ENCODE peak calls at places on chromosomes 4 and X, in eight cellular contexts. One of them, this sample, is unnamed.

GRCh38 chr4:51858605-51859211 is 15.8 kb downstream of the DCUN1D4 start:
- DNase-seq in transverse colon: no peak
- DNase-seq in HCT116: no peak
- DNase-seq in right atrium auricular region: no peak
- DNase-seq in LNCaP clone FGC: peak; percentile 85
- DNase-seq in CD8-positive, alpha-beta T cell: no peak
- DNase-seq in GM12864: no peak
- DNase-seq in AG04449: no peak
- DNase-seq in this sample: no peak

GRCh38 chr4:55931833-55932232 is 16.9 kb upstream of the CEP135 start:
- DNase-seq in transverse colon: no peak
- DNase-seq in HCT116: no peak
- DNase-seq in right atrium auricular region: no peak
- DNase-seq in LNCaP clone FGC: no peak
- DNase-seq in CD8-positive, alpha-beta T cell: no peak
- DNase-seq in GM12864: no peak
- DNase-seq in AG04449: no peak
- DNase-seq in this sample: no peak

GRCh38 chr4:108972613-108973283 is 209.9 kb upstream of the ETNPPL start:
- DNase-seq in transverse colon: no peak
- DNase-seq in HCT116: no peak
- DNase-seq in right atrium auricular region: no peak
- DNase-seq in LNCaP clone FGC: no peak
- DNase-seq in CD8-positive, alpha-beta T cell: no peak
- DNase-seq in GM12864: no peak
- DNase-seq in AG04449: no peak
- DNase-seq in this sample: no peak

GRCh38 chr4:153296424-153296823 is 48.1 kb upstream of the MND1 start:
- DNase-seq in transverse colon: peak; percentile 23
- DNase-seq in HCT116: no peak
- DNase-seq in right atrium auricular region: no peak
- DNase-seq in LNCaP clone FGC: no peak
- DNase-seq in CD8-positive, alpha-beta T cell: no peak
- DNase-seq in GM12864: no peak
- DNase-seq in AG04449: peak; percentile 61
- DNase-seq in this sample: peak; percentile 11

GRCh38 chr4:153322791-153323190 is 21.7 kb upstream of the MND1 start:
- DNase-seq in transverse colon: no peak
- DNase-seq in HCT116: no peak
- DNase-seq in right atrium auricular region: no peak
- DNase-seq in LNCaP clone FGC: no peak
- DNase-seq in CD8-positive, alpha-beta T cell: no peak
- DNase-seq in GM12864: no peak
- DNase-seq in AG04449: no peak
- DNase-seq in this sample: no peak

GRCh38 chr4:5824635-5825034 is 68.3 kb downstream of the CRMP1 start:
- DNase-seq in transverse colon: no peak
- DNase-seq in HCT116: peak; percentile 23
- DNase-seq in right atrium auricular region: no peak
- DNase-seq in LNCaP clone FGC: no peak
- DNase-seq in CD8-positive, alpha-beta T cell: no peak
- DNase-seq in GM12864: no peak
- DNase-seq in AG04449: no peak
- DNase-seq in this sample: peak; percentile 5

GRCh38 chr4:174256277-174256713 is 27.2 kb downstream of the FBXO8 start:
- DNase-seq in transverse colon: no peak
- DNase-seq in HCT116: no peak
- DNase-seq in right atrium auricular region: no peak
- DNase-seq in LNCaP clone FGC: no peak
- DNase-seq in CD8-positive, alpha-beta T cell: no peak
- DNase-seq in GM12864: no peak
- DNase-seq in AG04449: no peak
- DNase-seq in this sample: peak; percentile 15

GRCh38 chr4:6929735-6930464 is 20.3 kb downstream of the TBC1D14 start:
- DNase-seq in transverse colon: peak; percentile 56
- DNase-seq in HCT116: no peak
- DNase-seq in right atrium auricular region: no peak
- DNase-seq in LNCaP clone FGC: no peak
- DNase-seq in CD8-positive, alpha-beta T cell: no peak
- DNase-seq in GM12864: no peak
- DNase-seq in AG04449: no peak
- DNase-seq in this sample: no peak

GRCh38 chr4:55116450-55116849 is 8.9 kb downstream of the KDR start:
- DNase-seq in transverse colon: no peak
- DNase-seq in HCT116: no peak
- DNase-seq in right atrium auricular region: no peak
- DNase-seq in LNCaP clone FGC: no peak
- DNase-seq in CD8-positive, alpha-beta T cell: no peak
- DNase-seq in GM12864: no peak
- DNase-seq in AG04449: no peak
- DNase-seq in this sample: no peak

GRCh38 chr4:4204401-4204745 is 22.4 kb downstream of the OTOP1 start:
- DNase-seq in transverse colon: no peak
- DNase-seq in HCT116: no peak
- DNase-seq in right atrium auricular region: no peak
- DNase-seq in LNCaP clone FGC: no peak
- DNase-seq in CD8-positive, alpha-beta T cell: no peak
- DNase-seq in GM12864: no peak
- DNase-seq in AG04449: no peak
- DNase-seq in this sample: no peak

GRCh38 chr4:130043796-130044195 is 947.8 kb downstream of the C4orf33 start:
- DNase-seq in transverse colon: no peak
- DNase-seq in HCT116: no peak
- DNase-seq in right atrium auricular region: no peak
- DNase-seq in LNCaP clone FGC: no peak
- DNase-seq in CD8-positive, alpha-beta T cell: no peak
- DNase-seq in GM12864: no peak
- DNase-seq in AG04449: no peak
- DNase-seq in this sample: no peak

GRCh38 chr4:182314537-182314936 is 71.3 kb downstream of the TENM3 start:
- DNase-seq in transverse colon: no peak
- DNase-seq in HCT116: no peak
- DNase-seq in right atrium auricular region: no peak
- DNase-seq in LNCaP clone FGC: no peak
- DNase-seq in CD8-positive, alpha-beta T cell: no peak
- DNase-seq in GM12864: no peak
- DNase-seq in AG04449: no peak
- DNase-seq in this sample: no peak

GRCh38 chr4:149522031-149522430 is 293.6 kb downstream of the IQCM start:
- DNase-seq in transverse colon: no peak
- DNase-seq in HCT116: no peak
- DNase-seq in right atrium auricular region: no peak
- DNase-seq in LNCaP clone FGC: no peak
- DNase-seq in CD8-positive, alpha-beta T cell: no peak
- DNase-seq in GM12864: no peak
- DNase-seq in AG04449: no peak
- DNase-seq in this sample: no peak

GRCh38 chr4:6900956-6901355 is 8.7 kb upstream of the TBC1D14 start:
- DNase-seq in transverse colon: peak; percentile 4
- DNase-seq in HCT116: no peak
- DNase-seq in right atrium auricular region: no peak
- DNase-seq in LNCaP clone FGC: no peak
- DNase-seq in CD8-positive, alpha-beta T cell: no peak
- DNase-seq in GM12864: no peak
- DNase-seq in AG04449: no peak
- DNase-seq in this sample: no peak

GRCh38 chrX:130047416-130047815 is 62.9 kb downstream of the ELF4 start:
- DNase-seq in transverse colon: no peak
- DNase-seq in HCT116: no peak
- DNase-seq in right atrium auricular region: no peak
- DNase-seq in LNCaP clone FGC: no peak
- DNase-seq in CD8-positive, alpha-beta T cell: no peak
- DNase-seq in GM12864: no peak
- DNase-seq in AG04449: no peak
- DNase-seq in this sample: no peak

GRCh38 chr4:96170198-96170597 is 330.3 kb downstream of the PDHA2 start:
- DNase-seq in transverse colon: no peak
- DNase-seq in HCT116: no peak
- DNase-seq in right atrium auricular region: no peak
- DNase-seq in LNCaP clone FGC: no peak
- DNase-seq in CD8-positive, alpha-beta T cell: no peak
- DNase-seq in GM12864: no peak
- DNase-seq in AG04449: no peak
- DNase-seq in this sample: no peak

GRCh38 chrX:69083785-69084184 is 81.5 kb downstream of the PJA1 start:
- DNase-seq in transverse colon: no peak
- DNase-seq in HCT116: no peak
- DNase-seq in right atrium auricular region: no peak
- DNase-seq in LNCaP clone FGC: no peak
- DNase-seq in CD8-positive, alpha-beta T cell: no peak
- DNase-seq in GM12864: no peak
- DNase-seq in AG04449: no peak
- DNase-seq in this sample: no peak

GRCh38 chrX:43121637-43122036 is 343.7 kb upstream of the PPP1R2C start:
- DNase-seq in transverse colon: no peak
- DNase-seq in HCT116: no peak
- DNase-seq in right atrium auricular region: no peak
- DNase-seq in LNCaP clone FGC: no peak
- DNase-seq in CD8-positive, alpha-beta T cell: no peak
- DNase-seq in GM12864: no peak
- DNase-seq in AG04449: no peak
- DNase-seq in this sample: no peak

GRCh38 chr4:153467154-153467896 is 1.2 kb downstream of the TMEM131L start:
- DNase-seq in transverse colon: peak; percentile 86
- DNase-seq in HCT116: peak; percentile 39
- DNase-seq in right atrium auricular region: no peak
- DNase-seq in LNCaP clone FGC: peak; percentile 69
- DNase-seq in CD8-positive, alpha-beta T cell: no peak
- DNase-seq in GM12864: peak; percentile 88
- DNase-seq in AG04449: no peak
- DNase-seq in this sample: no peak

DNA sequence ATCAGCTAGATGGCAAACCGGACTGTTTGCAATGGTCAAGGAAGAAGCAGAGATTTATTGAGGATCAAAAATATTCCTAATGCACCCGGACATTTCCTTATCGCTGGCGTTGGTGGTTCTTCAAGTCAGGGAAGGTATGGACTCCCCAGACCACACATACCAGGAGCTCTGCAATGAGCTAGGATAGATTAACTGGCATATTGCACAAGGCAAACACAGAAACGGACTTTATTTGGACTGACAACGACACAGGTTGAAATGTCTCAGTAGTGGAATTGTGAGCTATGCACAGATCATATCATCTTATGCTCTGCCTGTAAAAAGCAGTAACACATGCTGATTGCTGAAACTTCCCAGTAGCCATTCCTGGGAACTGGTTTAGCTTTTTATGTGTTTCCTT is 1.7 kb downstream of the TSPAN7 start:
- DNase-seq in transverse colon: no peak
- DNase-seq in HCT116: no peak
- DNase-seq in right atrium auricular region: no peak
- DNase-seq in LNCaP clone FGC: peak; percentile 13
- DNase-seq in CD8-positive, alpha-beta T cell: no peak
- DNase-seq in GM12864: no peak
- DNase-seq in AG04449: no peak
- DNase-seq in this sample: no peak
- H3K4me3 ChIP-seq in transverse colon: peak overlapping the region; percentile 42
- H3K4me3 ChIP-seq in HCT116: no peak overlapping the region
- H3K4me3 ChIP-seq in right atrium auricular region: peak overlapping the region; percentile 55
- H3K4me3 ChIP-seq in LNCaP clone FGC: no peak overlapping the region
- H3K4me3 ChIP-seq in CD8-positive, alpha-beta T cell: no peak overlapping the region
- H3K4me3 ChIP-seq in GM12864: no peak overlapping the region
- H3K4me3 ChIP-seq in AG04449: no peak overlapping the region
- H3K4me3 ChIP-seq in this sample: no peak overlapping the region

GRCh38 chr4:112418092-112418491 is 97.9 kb downstream of the NEUROG2 start:
- DNase-seq in transverse colon: no peak
- DNase-seq in HCT116: no peak
- DNase-seq in right atrium auricular region: no peak
- DNase-seq in LNCaP clone FGC: no peak
- DNase-seq in CD8-positive, alpha-beta T cell: no peak
- DNase-seq in GM12864: no peak
- DNase-seq in AG04449: no peak
- DNase-seq in this sample: no peak
- TF ChIP-seq CTCF in transverse colon: no peak
- TF ChIP-seq CTCF in HCT116: no peak
- TF ChIP-seq CTCF in right atrium auricular region: no peak
- TF ChIP-seq CTCF in LNCaP clone FGC: no peak
- TF ChIP-seq CTCF in CD8-positive, alpha-beta T cell: no peak
- TF ChIP-seq CTCF in GM12864: peak; percentile 16
- TF ChIP-seq CTCF in AG04449: no peak
- TF ChIP-seq CTCF in this sample: no peak

DNA sequence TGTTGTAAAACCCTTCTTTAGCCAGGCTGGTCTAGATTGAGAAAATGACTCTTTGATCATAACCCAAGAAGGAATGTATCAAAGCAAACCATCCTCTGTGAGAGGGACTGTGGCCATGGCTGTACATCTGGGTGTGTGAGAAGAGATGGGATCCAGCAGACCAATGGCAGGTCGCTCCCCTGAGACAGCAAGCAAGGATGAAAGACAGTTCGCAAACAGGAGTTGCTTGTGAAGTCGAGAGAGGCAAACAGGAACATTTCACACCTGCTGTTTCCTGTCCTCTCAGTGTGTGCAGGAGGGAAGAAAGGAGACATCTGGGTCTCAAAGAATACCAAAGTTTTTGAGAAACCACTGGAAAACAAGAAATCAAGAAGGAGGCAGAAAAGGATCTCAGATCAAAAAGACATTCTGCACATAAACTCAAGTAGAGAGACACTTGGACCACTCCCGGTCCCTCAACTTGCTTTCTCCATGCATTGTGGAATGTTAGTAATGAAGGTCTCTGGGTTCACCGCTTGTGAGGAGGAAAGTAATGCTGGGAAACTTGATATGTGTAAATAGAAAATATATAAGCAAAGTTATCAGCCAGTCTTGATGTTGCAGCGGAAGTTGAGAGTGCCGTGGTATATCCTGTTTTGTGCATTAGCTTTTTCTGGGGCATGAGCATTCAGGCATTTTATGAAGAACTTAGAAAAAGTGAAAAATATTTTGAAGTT is 327.5 kb downstream of the BMPR1B start:
- DNase-seq in transverse colon: no peak
- DNase-seq in HCT116: no peak
- DNase-seq in right atrium auricular region: no peak
- DNase-seq in LNCaP clone FGC: no peak
- DNase-seq in CD8-positive, alpha-beta T cell: no peak
- DNase-seq in GM12864: no peak
- DNase-seq in AG04449: no peak
- DNase-seq in this sample: no peak
- H3K4me3 ChIP-seq in transverse colon: no peak overlapping the region
- H3K4me3 ChIP-seq in HCT116: no peak overlapping the region
- H3K4me3 ChIP-seq in right atrium auricular region: no peak overlapping the region
- H3K4me3 ChIP-seq in LNCaP clone FGC: no peak overlapping the region
- H3K4me3 ChIP-seq in CD8-positive, alpha-beta T cell: no peak overlapping the region
- H3K4me3 ChIP-seq in GM12864: no peak overlapping the region
- H3K4me3 ChIP-seq in AG04449: no peak overlapping the region
- H3K4me3 ChIP-seq in this sample: no peak overlapping the region

DNA sequence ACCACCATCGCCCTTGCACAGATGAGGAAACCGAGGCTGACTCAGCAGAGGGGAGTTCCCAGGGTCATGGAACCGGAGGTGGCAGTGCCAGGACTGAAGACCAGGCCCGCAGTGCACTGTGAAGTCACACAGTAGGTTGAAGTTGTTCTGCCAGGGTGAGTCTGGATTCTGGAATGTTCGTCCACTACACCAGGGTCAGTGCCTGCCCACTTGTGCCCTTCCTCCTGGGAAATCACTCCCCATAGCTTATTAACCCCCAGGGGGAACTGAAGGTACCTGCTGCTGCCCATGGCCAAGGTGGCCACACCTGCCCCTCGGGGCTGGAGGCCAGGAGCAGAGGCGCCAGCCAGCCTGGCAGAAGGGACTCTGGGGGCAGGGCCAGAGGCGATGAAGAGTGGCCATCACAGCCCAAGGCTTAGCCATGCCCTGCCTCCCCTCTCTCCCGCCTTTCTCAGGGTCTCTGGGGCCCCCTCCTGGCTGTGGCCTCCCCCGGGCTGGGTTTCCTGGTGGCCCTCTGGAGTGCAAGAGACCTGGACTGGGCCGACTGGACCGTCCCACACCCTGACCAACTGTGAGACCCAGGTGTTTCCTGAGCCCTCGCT is 15.1 kb upstream of the ABLIM2 start:
- DNase-seq in transverse colon: no peak
- DNase-seq in HCT116: no peak
- DNase-seq in right atrium auricular region: no peak
- DNase-seq in LNCaP clone FGC: no peak
- DNase-seq in CD8-positive, alpha-beta T cell: no peak
- DNase-seq in GM12864: no peak
- DNase-seq in AG04449: no peak
- DNase-seq in this sample: no peak
- TF ChIP-seq CTCF in transverse colon: no peak
- TF ChIP-seq CTCF in HCT116: no peak
- TF ChIP-seq CTCF in right atrium auricular region: no peak
- TF ChIP-seq CTCF in LNCaP clone FGC: no peak
- TF ChIP-seq CTCF in CD8-positive, alpha-beta T cell: no peak
- TF ChIP-seq CTCF in GM12864: no peak
- TF ChIP-seq CTCF in AG04449: no peak
- TF ChIP-seq CTCF in this sample: no peak